ENCODE peak calls at places on chromosomes 6 and 20, in eight cellular contexts. Q, W, E, D, Z, Y, X and P are unnamed samples.

GRCh38 chr6:30359276-30359675 is 14.3 kb downstream of the RPP21 start:
- DNase-seq in Q (no peak), W (no peak), E (no peak), D (no peak), Z (no peak), Y (no peak), X (no peak), P (no peak)

GRCh38 chr6:93293399-93294271 is 125.7 kb downstream of the EPHA7 start:
- DNase-seq in Q (no peak), W (no peak), E (no peak), D (no peak), Z (no peak), Y (no peak), X (no peak), P (no peak)

GRCh38 chr6:79712616-79713015 is 81.5 kb downstream of the SH3BGRL2 start:
- DNase-seq in Q (no peak), W (no peak), E (no peak), D (no peak), Z (no peak), Y (peak; percentile 18), X (no peak), P (no peak)

GRCh38 chr20:49935746-49936152 is 448 bp upstream of the RNF114 start:
- DNase-seq in Q (no peak), W (no peak), E (no peak), D (no peak), Z (no peak), Y (no peak), X (no peak), P (no peak)

GRCh38 chr6:116500969-116501433 is 10.4 kb upstream of the CALHM5 start:
- DNase-seq in Q (no peak), W (no peak), E (no peak), D (no peak), Z (no peak), Y (no peak), X (no peak), P (peak; percentile 65)

GRCh38 chr20:16476032-16476431 is 97.2 kb downstream of the KIF16B start:
- DNase-seq in Q (peak; percentile 26), W (no peak), E (peak; percentile 30), D (peak; percentile 52), Z (peak; percentile 42), Y (peak; percentile 57), X (no peak), P (no peak)

GRCh38 chr6:122730775-122731386 is 48.6 kb upstream of the FABP7 start:
- DNase-seq in Q (no peak), W (no peak), E (peak; percentile 43), D (no peak), Z (no peak), Y (peak; percentile 32), X (no peak), P (peak; percentile 28)

GRCh38 chr6:167139761-167140160 is 16.9 kb downstream of the CCR6 start:
- DNase-seq in Q (no peak), W (no peak), E (no peak), D (no peak), Z (no peak), Y (no peak), X (no peak), P (no peak)

GRCh38 chr6:14630136-14630535 is 512.6 kb downstream of the CD83 start:
- DNase-seq in Q (no peak), W (no peak), E (no peak), D (no peak), Z (no peak), Y (no peak), X (no peak), P (no peak)

GRCh38 chr6:135534773-135535380 is 37.3 kb upstream of the AHI1 start:
- DNase-seq in Q (no peak), W (no peak), E (no peak), D (no peak), Z (no peak), Y (no peak), X (no peak), P (no peak)

GRCh38 chr6:53436904-53437303 is 88.2 kb upstream of the ELOVL5 start:
- DNase-seq in Q (no peak), W (no peak), E (no peak), D (no peak), Z (no peak), Y (no peak), X (no peak), P (no peak)

GRCh38 chr6:26032387-26033131 is 54.7 kb upstream of the HFE start:
- DNase-seq in Q (no peak), W (no peak), E (no peak), D (no peak), Z (no peak), Y (peak; percentile 58), X (no peak), P (no peak)

GRCh38 chr6:25556516-25556915 is 95.5 kb upstream of the SCGN start:
- DNase-seq in Q (peak; percentile 4), W (peak; percentile 67), E (peak; percentile 56), D (peak; percentile 57), Z (peak; percentile 61), Y (peak; percentile 64), X (peak; percentile 89), P (peak; percentile 88)

GRCh38 chr6:40523505-40524172 is 63.5 kb downstream of the LRFN2 start:
- DNase-seq in Q (no peak), W (no peak), E (no peak), D (no peak), Z (no peak), Y (no peak), X (no peak), P (no peak)

GRCh38 chr6:84728602-84729001 is 35.8 kb downstream of the TBX18 start:
- DNase-seq in Q (no peak), W (no peak), E (peak; percentile 25), D (no peak), Z (no peak), Y (peak; percentile 26), X (no peak), P (no peak)

GRCh38 chr20:23302386-23302785 is 48.2 kb upstream of the NXT1 start:
- DNase-seq in Q (no peak), W (no peak), E (no peak), D (no peak), Z (no peak), Y (no peak), X (no peak), P (no peak)

GRCh38 chr6:40640591-40641293 is 53.6 kb upstream of the LRFN2 start:
- DNase-seq in Q (no peak), W (no peak), E (no peak), D (no peak), Z (no peak), Y (no peak), X (peak; percentile 6), P (no peak)

GRCh38 chr20:29874476-29875202 is 1382.8 kb upstream of the DEFB115 start:
- DNase-seq in Q (no peak), W (no peak), E (no peak), D (no peak), Z (no peak), Y (no peak), X (no peak), P (no peak)

GRCh38 chr20:44027686-44028340 is 113.2 kb downstream of the TOX2 start:
- DNase-seq in Q (no peak), W (no peak), E (no peak), D (no peak), Z (no peak), Y (no peak), X (no peak), P (no peak)

GRCh38 chr6:74177496-74177895 is 481.5 kb downstream of the CD109 start:
- DNase-seq in Q (no peak), W (no peak), E (no peak), D (no peak), Z (no peak), Y (no peak), X (no peak), P (no peak)